ENCODE peak calls at places on chromosome 13, in four cellular contexts. H is GM12891, W is GM12878, A is HL-60. D is an unnamed sample.
A peak's percentile ranks its signal among the peaks of the same experiment; 100 is the strongest.

GRCh38 chr13:95343944-95344343 is 42.7 kb upstream of the ABCC4 start:
- DNase-seq in A (no peak), H (no peak), W (no peak), D (no peak)

GRCh38 chr13:83752141-83752540 is 130.1 kb downstream of the SLITRK1 start:
- DNase-seq in A (no peak), W (no peak), H (no peak), D (no peak)

GRCh38 chr13:48400090-48400694 is 12.7 kb downstream of the LPAR6 start:
- DNase-seq in W (no peak), H (no peak), A (no peak), D (no peak)

GRCh38 chr13:38900188-38900587 is 90.4 kb downstream of the STOML3 start:
- DNase-seq in H (no peak), A (no peak), W (no peak), D (peak; percentile 3)

GRCh38 chr13:76161143-76161542 is 525.0 kb downstream of the LMO7 start:
- DNase-seq in W (no peak), H (no peak), A (no peak), D (no peak)

GRCh38 chr13:21637296-21637695 is 33.3 kb upstream of the MICU2 start:
- DNase-seq in W (no peak), A (peak; percentile 73), H (no peak), D (peak; percentile 77)

GRCh38 chr13:102567857-102568256 is 28.9 kb upstream of the TPP2 start:
- DNase-seq in W (no peak), H (no peak), A (no peak), D (no peak)

GRCh38 chr13:29383476-29383875 is 212.0 kb downstream of the SLC7A1 start:
- DNase-seq in W (no peak), A (no peak), H (no peak), D (no peak)

GRCh38 chr13:110689041-110689440 is 16.9 kb downstream of the CARS2 start:
- DNase-seq in W (no peak), A (no peak), H (no peak), D (no peak)

GRCh38 chr13:83906240-83906820 is 24.1 kb upstream of the SLITRK1 start:
- DNase-seq in A (no peak), W (no peak), H (no peak), D (no peak)

GRCh38 chr13:69706807-69707206 is 400.8 kb upstream of the ATXN8OS start:
- DNase-seq in H (no peak), W (no peak), A (no peak), D (no peak)

GRCh38 chr13:113923376-113924063 is 50.4 kb downstream of the C13orf46 start:
- DNase-seq in H (no peak), W (no peak), A (no peak), D (no peak)

GRCh38 chr13:107641574-107641973 is 573.8 kb downstream of the LIG4 start:
- DNase-seq in H (no peak), A (no peak), W (no peak), D (no peak)

GRCh38 chr13:97266328-97266727 is 44.2 kb downstream of the MBNL2 start:
- DNase-seq in A (no peak), W (no peak), H (no peak), D (no peak)

GRCh38 chr13:29503041-29503837 is 92.2 kb downstream of the SLC7A1 start:
- DNase-seq in H (no peak), A (no peak), W (no peak), D (peak; percentile 41)

GRCh38 chr13:112761701-112762689 is 72.2 kb downstream of the ATP11A start:
- DNase-seq in H (no peak), A (no peak), W (no peak), D (peak; percentile 11)

GRCh38 chr13:101627556-101627943 is 175.1 kb downstream of the ITGBL1 start:
- DNase-seq in H (no peak), W (no peak), A (no peak), D (no peak)

GRCh38 chr13:30159446-30159839 is 147.9 kb downstream of the KATNAL1 start:
- DNase-seq in A (no peak), W (no peak), H (no peak), D (no peak)

GRCh38 chr13:114104626-114105350 is 27.6 kb downstream of the RASA3 start:
- DNase-seq in A (no peak), W (no peak), H (no peak), D (no peak)

GRCh38 chr13:105428816-105429215 is 1106.6 kb downstream of the EFNB2 start:
- DNase-seq in W (no peak), A (no peak), H (no peak), D (no peak)

GRCh38 chr13:79853258-79853657 is 372.3 kb downstream of the NDFIP2 start:
- DNase-seq in H (no peak), A (no peak), W (no peak), D (no peak)

GRCh38 chr13:27375686-27376326 is 48.6 kb upstream of the GTF3A start:
- DNase-seq in H (peak; percentile 47), W (no peak), A (peak; percentile 59), D (peak; percentile 68)

GRCh38 chr13:113820813-113821651 is 42.8 kb downstream of the GAS6 start:
- DNase-seq in A (no peak), H (no peak), W (no peak), D (peak; percentile 41)

GRCh38 chr13:43797154-43797553 is 10.4 kb upstream of the ENOX1 start:
- DNase-seq in A (no peak), W (no peak), H (no peak), D (no peak)

GRCh38 chr13:75347925-75348324 is 134.0 kb downstream of the TBC1D4 start:
- DNase-seq in A (no peak), W (no peak), H (no peak), D (no peak)

GRCh38 chr13:21823416-21823815 is 152.5 kb downstream of the FGF9 start:
- DNase-seq in W (no peak), H (no peak), A (no peak), D (no peak)

GRCh38 chr13:34764246-34764645 is 177.8 kb upstream of the NBEA start:
- DNase-seq in A (no peak), W (no peak), H (no peak), D (no peak)

GRCh38 chr13:73754727-73755292 is 379.4 kb downstream of the KLF12 start:
- DNase-seq in H (no peak), A (peak; percentile 25), W (no peak), D (peak; percentile 12)

GRCh38 chr13:93182406-93182805 is 44.2 kb upstream of the GPC6 start:
- DNase-seq in W (no peak), H (no peak), A (no peak), D (no peak)

GRCh38 chr13:33676045-33676699 is 141.8 kb upstream of the RFC3 start:
- DNase-seq in A (no peak), H (no peak), W (no peak), D (no peak)

GRCh38 chr13:94157705-94158218 is 321.7 kb downstream of the DCT start:
- DNase-seq in A (no peak), H (no peak), W (no peak), D (no peak)

GRCh38 chr13:30622551-30622950 is 4.8 kb downstream of the USPL1 start:
- DNase-seq in A (no peak), W (no peak), H (no peak), D (no peak)

GRCh38 chr13:59680429-59681024 is 483.2 kb downstream of the DIAPH3 start:
- DNase-seq in W (no peak), H (no peak), A (no peak), D (peak; percentile 4)

GRCh38 chr13:40060318-40061007 is 405.0 kb downstream of the COG6 start:
- DNase-seq in W (peak; percentile 97), A (no peak), H (no peak), D (no peak)

DNA sequence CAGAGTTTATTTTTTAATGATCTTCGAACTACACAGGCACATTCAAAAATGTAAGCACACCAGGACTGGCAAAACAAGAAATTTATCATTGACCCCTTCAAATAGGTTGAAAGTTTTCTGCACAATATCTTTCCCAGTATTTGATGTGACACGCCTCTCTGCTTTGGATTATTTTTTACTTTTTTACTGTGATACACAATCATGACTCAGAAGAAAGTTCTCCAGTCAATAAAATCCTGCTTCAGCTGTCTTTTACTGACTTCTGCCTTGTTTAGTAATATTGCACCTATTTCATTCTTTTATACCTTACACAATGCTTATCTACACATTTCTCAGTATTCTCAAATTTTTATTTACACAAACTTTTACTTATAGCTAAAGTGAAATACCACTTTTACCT is 1750.4 kb downstream of the PCDH9 start:
- DNase-seq in A (no peak), W (no peak), H (no peak), D (no peak)
- TF ChIP-seq SPI1 in A (no peak), W (no peak), H (no peak), D (no peak)

DNA sequence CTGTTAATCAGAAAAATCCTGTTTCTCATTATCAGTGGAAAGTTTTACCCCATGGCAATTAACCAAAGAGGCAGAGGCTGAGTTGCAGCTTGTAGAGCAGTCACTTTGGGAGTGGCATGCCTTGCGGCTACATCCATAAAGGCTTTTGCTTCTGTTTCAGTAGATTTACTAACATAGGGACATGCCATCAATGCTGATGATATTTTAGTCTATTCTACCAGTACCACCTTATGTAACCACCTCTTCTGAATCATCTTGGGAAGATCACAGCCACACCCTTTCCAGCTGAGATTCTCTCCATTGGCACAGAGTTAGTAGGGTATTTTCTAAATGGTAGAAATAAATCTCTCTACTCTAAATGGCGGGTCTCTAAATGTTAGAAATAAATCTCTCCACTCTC is 37.5 kb downstream of the POSTN start:
- DNase-seq in A (no peak), H (no peak), W (no peak), D (no peak)
- TF ChIP-seq SPI1 in A (no peak), H (no peak), W (no peak), D (no peak)

GRCh38 chr13:47258384-47258783 is 361.5 kb upstream of the HTR2A start:
- DNase-seq in A (no peak), W (no peak), H (no peak), D (no peak)
- TF ChIP-seq SPI1 in A (no peak), W (no peak), H (no peak), D (no peak)

DNA sequence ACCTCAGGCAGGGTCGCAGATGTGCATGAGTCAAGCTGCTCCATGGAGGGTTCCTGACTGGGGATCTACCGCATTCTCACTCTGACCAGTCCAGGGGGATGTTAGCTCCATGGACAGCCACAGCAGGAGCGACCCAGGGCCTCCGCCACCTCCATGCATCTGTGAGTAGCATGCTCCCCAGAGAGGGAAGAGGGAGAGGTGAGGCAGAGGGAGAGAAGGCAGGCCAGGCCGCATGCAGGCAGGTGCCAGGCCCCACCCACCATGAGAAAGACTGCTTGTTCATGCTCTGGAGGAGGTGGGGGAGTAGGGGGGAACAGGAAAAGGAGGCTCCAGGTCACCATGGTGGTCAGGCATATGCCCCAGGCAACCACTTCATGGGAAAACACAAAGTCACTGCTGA is 20.3 kb downstream of the TUBA3C start:
- DNase-seq in A (no peak), W (no peak), H (no peak), D (no peak)
- TF ChIP-seq SPI1 in A (no peak), W (no peak), H (no peak), D (no peak)

D was measured in K562.